ENCODE peak calls at places on chromosome 14, in ten cellular contexts. X is EL; Q is activated T-helper 1 cell treated with Interleukin-2 at 50 U/mL for 16 hours; E is AG09319; I is iPS-NIHi11; L is stimulated activated CD4-positive, alpha-beta T cell treated with anti-CD3 and anti-CD28 coated beads, Interleukin-15, amount 100 ng/mL, for 1 hour; C is astrocyte of the cerebellum; W is posterior cingulate gyrus; H is K562; F is globus pallidus. G is an unnamed sample.

GRCh38 chr14:30935445-30935844 is 61.1 kb downstream of the COCH start:
- DNase-seq in X (peak; percentile 4), Q (no peak), E (no peak), I (no peak), L (no peak), C (no peak), W (no peak), H (no peak), F (no peak), G (no peak)

GRCh38 chr14:100692859-100693558 is 33.7 kb upstream of the DLK1 start:
- DNase-seq in X (peak; percentile 97), Q (no peak), E (peak; percentile 32), I (no peak), L (no peak), C (peak; percentile 52), W (no peak), H (no peak), F (no peak), G (peak; percentile 95)

GRCh38 chr14:21097616-21098133 is 780 bp downstream of the ZNF219 start:
- DNase-seq in X (no peak), Q (no peak), E (no peak), I (no peak), L (no peak), C (no peak), W (no peak), H (no peak), F (peak; percentile 35), G (no peak)

GRCh38 chr14:72023128-72024042 is 91.2 kb downstream of the RGS6 start:
- DNase-seq in X (no peak), Q (no peak), E (no peak), I (no peak), L (no peak), C (no peak), W (no peak), H (no peak), F (no peak), G (no peak)

GRCh38 chr14:98791661-98792060 is 480.3 kb downstream of the BCL11B start:
- DNase-seq in X (no peak), Q (no peak), E (no peak), I (no peak), L (no peak), C (no peak), W (no peak), H (no peak), F (no peak), G (no peak)

GRCh38 chr14:91126761-91127160 is 12.9 kb downstream of the DGLUCY start:
- DNase-seq in X (no peak), Q (no peak), E (no peak), I (no peak), L (no peak), C (no peak), W (no peak), H (no peak), F (peak; percentile 34), G (no peak)

GRCh38 chr14:67487937-67488893 is at the start of gene TMEM229B:
- DNase-seq in X (peak; percentile 25), Q (peak; percentile 62), E (no peak), I (no peak), L (peak; percentile 31), C (no peak), W (no peak), H (no peak), F (peak; percentile 39), G (peak; percentile 17)

GRCh38 chr14:81400852-81401251 is 728 bp upstream of the STON2 start:
- DNase-seq in X (peak; percentile 92), Q (no peak), E (peak; percentile 99), I (peak; percentile 46), L (no peak), C (peak; percentile 100), W (no peak), H (no peak), F (no peak), G (peak; percentile 99)

GRCh38 chr14:94009767-94010166 is 12.7 kb downstream of the CCDC197 start:
- DNase-seq in X (no peak), Q (no peak), E (no peak), I (peak; percentile 38), L (no peak), C (peak; percentile 73), W (no peak), H (no peak), F (no peak), G (peak; percentile 70)

GRCh38 chr14:60648934-60649814 is at the start of gene SIX1:
- DNase-seq in X (peak; percentile 94), Q (no peak), E (peak; percentile 94), I (peak; percentile 96), L (no peak), C (peak; percentile 72), W (peak; percentile 34), H (peak; percentile 73), F (peak; percentile 51), G (peak; percentile 95)

GRCh38 chr14:88831285-88831684 is 6.8 kb downstream of the TTC8 start:
- DNase-seq in X (peak; percentile 77), Q (no peak), E (no peak), I (no peak), L (no peak), C (peak; percentile 60), W (no peak), H (no peak), F (no peak), G (peak; percentile 63)

GRCh38 chr14:69291396-69291795 is 31.4 kb downstream of the GALNT16 start:
- DNase-seq in X (no peak), Q (no peak), E (no peak), I (no peak), L (no peak), C (no peak), W (no peak), H (no peak), F (no peak), G (no peak)

GRCh38 chr14:67232631-67233030 is 8.6 kb upstream of the PALS1 start:
- DNase-seq in X (no peak), Q (no peak), E (no peak), I (no peak), L (no peak), C (no peak), W (no peak), H (no peak), F (no peak), G (no peak)

GRCh38 chr14:85475113-85475512 is 54.8 kb upstream of the FLRT2 start:
- DNase-seq in X (no peak), Q (no peak), E (no peak), I (no peak), L (no peak), C (no peak), W (no peak), H (no peak), F (no peak), G (no peak)